ENCODE peak calls at places on chromosomes 13 and 19, in six cellular contexts. One of them, this sample, is unnamed. For H3K9me3, the result is how much of the 10 kb centered on the place peaks cover.

GRCh38 chr13:31503626-31504025 is 235.7 kb upstream of the RXFP2 start:
- DNase-seq in IMR-90: no peak
- DNase-seq in heart left ventricle: no peak
- DNase-seq in SK-N-SH: no peak
- DNase-seq in MM.1S: no peak
- DNase-seq in ascending aorta: no peak
- DNase-seq in this sample: no peak

GRCh38 chr19:56142087-56142787 is 1.1 kb downstream of the ZNF444 start:
- DNase-seq in SK-N-SH: no peak
- DNase-seq in MM.1S: no peak
- DNase-seq in ascending aorta: no peak
- DNase-seq in heart left ventricle: no peak
- DNase-seq in IMR-90: no peak
- DNase-seq in this sample: peak

GRCh38 chr19:5480427-5480836 is 25.2 kb downstream of the ZNRF4 start:
- DNase-seq in IMR-90: no peak
- DNase-seq in ascending aorta: no peak
- DNase-seq in SK-N-SH: peak
- DNase-seq in MM.1S: no peak
- DNase-seq in heart left ventricle: no peak
- DNase-seq in this sample: peak

GRCh38 chr19:50255115-50255514 is 51.7 kb downstream of the MYH14 start:
- DNase-seq in IMR-90: no peak
- DNase-seq in MM.1S: no peak
- DNase-seq in ascending aorta: no peak
- DNase-seq in SK-N-SH: peak
- DNase-seq in heart left ventricle: no peak
- DNase-seq in this sample: no peak

GRCh38 chr19:31715249-31715944 is 366.2 kb upstream of the TSHZ3 start:
- DNase-seq in IMR-90: no peak
- DNase-seq in ascending aorta: no peak
- DNase-seq in MM.1S: peak
- DNase-seq in heart left ventricle: no peak
- DNase-seq in SK-N-SH: no peak
- DNase-seq in this sample: no peak

GRCh38 chr19:34577531-34578101 is 96.1 kb downstream of the WTIP start:
- DNase-seq in heart left ventricle: no peak
- DNase-seq in ascending aorta: no peak
- DNase-seq in SK-N-SH: peak
- DNase-seq in IMR-90: no peak
- DNase-seq in MM.1S: no peak
- DNase-seq in this sample: no peak

GRCh38 chr19:47497821-47498520 is 14.0 kb upstream of the KPTN start:
- DNase-seq in SK-N-SH: no peak
- DNase-seq in heart left ventricle: no peak
- DNase-seq in ascending aorta: no peak
- DNase-seq in IMR-90: no peak
- DNase-seq in MM.1S: no peak
- DNase-seq in this sample: no peak

GRCh38 chr13:111484959-111485358 is 164.5 kb downstream of the TEX29 start:
- DNase-seq in SK-N-SH: no peak
- DNase-seq in MM.1S: no peak
- DNase-seq in heart left ventricle: no peak
- DNase-seq in IMR-90: no peak
- DNase-seq in ascending aorta: no peak
- DNase-seq in this sample: no peak

GRCh38 chr19:13860679-13861391 is 16.1 kb upstream of the NANOS3 start:
- DNase-seq in SK-N-SH: no peak
- DNase-seq in MM.1S: no peak
- DNase-seq in heart left ventricle: no peak
- DNase-seq in IMR-90: no peak
- DNase-seq in ascending aorta: no peak
- DNase-seq in this sample: no peak

GRCh38 chr19:29876414-29876813 is 64.6 kb downstream of the CCNE1 start:
- DNase-seq in ascending aorta: no peak
- DNase-seq in heart left ventricle: no peak
- DNase-seq in IMR-90: no peak
- DNase-seq in SK-N-SH: no peak
- DNase-seq in MM.1S: peak
- DNase-seq in this sample: no peak

GRCh38 chr13:20230913-20231838 is 943 bp downstream of the GJB6 start:
- DNase-seq in IMR-90: no peak
- DNase-seq in heart left ventricle: no peak
- DNase-seq in ascending aorta: no peak
- DNase-seq in SK-N-SH: no peak
- DNase-seq in MM.1S: no peak
- DNase-seq in this sample: no peak

GRCh38 chr19:5822181-5822844 is 17.2 kb downstream of the FUT6 start:
- DNase-seq in IMR-90: no peak
- DNase-seq in ascending aorta: no peak
- DNase-seq in SK-N-SH: no peak
- DNase-seq in MM.1S: no peak
- DNase-seq in heart left ventricle: no peak
- DNase-seq in this sample: no peak

GRCh38 chr13:94764576-94765321 is 52.4 kb upstream of the SOX21 start:
- DNase-seq in heart left ventricle: no peak
- DNase-seq in IMR-90: no peak
- DNase-seq in ascending aorta: no peak
- DNase-seq in MM.1S: no peak
- DNase-seq in SK-N-SH: no peak
- DNase-seq in this sample: no peak

GRCh38 chr19:43781630-43782310 is 997 bp upstream of the KCNN4 start:
- DNase-seq in ascending aorta: no peak
- DNase-seq in IMR-90: no peak
- DNase-seq in heart left ventricle: no peak
- DNase-seq in SK-N-SH: no peak
- DNase-seq in MM.1S: no peak
- DNase-seq in this sample: no peak

GRCh38 chr13:45422731-45423130 is 4.6 kb upstream of the SLC25A30 start:
- DNase-seq in IMR-90: no peak
- DNase-seq in SK-N-SH: no peak
- DNase-seq in heart left ventricle: no peak
- DNase-seq in ascending aorta: no peak
- DNase-seq in MM.1S: no peak
- DNase-seq in this sample: no peak

GRCh38 chr19:57338798-57339378 is 12.2 kb upstream of the ZNF304 start:
- DNase-seq in SK-N-SH: no peak
- DNase-seq in heart left ventricle: peak
- DNase-seq in ascending aorta: no peak
- DNase-seq in MM.1S: no peak
- DNase-seq in IMR-90: peak
- DNase-seq in this sample: no peak

GRCh38 chr13:102667023-102667422 is 27.8 kb downstream of the METTL21C start:
- DNase-seq in SK-N-SH: no peak
- DNase-seq in ascending aorta: no peak
- DNase-seq in heart left ventricle: no peak
- DNase-seq in MM.1S: no peak
- DNase-seq in IMR-90: no peak
- DNase-seq in this sample: no peak

GRCh38 chr13:102675115-102675514 is 19.7 kb downstream of the METTL21C start:
- DNase-seq in IMR-90: no peak
- DNase-seq in heart left ventricle: no peak
- DNase-seq in MM.1S: no peak
- DNase-seq in ascending aorta: no peak
- DNase-seq in SK-N-SH: no peak
- DNase-seq in this sample: no peak

GRCh38 chr13:102667911-102668310 is 26.9 kb downstream of the METTL21C start:
- DNase-seq in heart left ventricle: no peak
- DNase-seq in IMR-90: no peak
- DNase-seq in ascending aorta: no peak
- DNase-seq in SK-N-SH: no peak
- DNase-seq in MM.1S: no peak
- DNase-seq in this sample: no peak

DNA sequence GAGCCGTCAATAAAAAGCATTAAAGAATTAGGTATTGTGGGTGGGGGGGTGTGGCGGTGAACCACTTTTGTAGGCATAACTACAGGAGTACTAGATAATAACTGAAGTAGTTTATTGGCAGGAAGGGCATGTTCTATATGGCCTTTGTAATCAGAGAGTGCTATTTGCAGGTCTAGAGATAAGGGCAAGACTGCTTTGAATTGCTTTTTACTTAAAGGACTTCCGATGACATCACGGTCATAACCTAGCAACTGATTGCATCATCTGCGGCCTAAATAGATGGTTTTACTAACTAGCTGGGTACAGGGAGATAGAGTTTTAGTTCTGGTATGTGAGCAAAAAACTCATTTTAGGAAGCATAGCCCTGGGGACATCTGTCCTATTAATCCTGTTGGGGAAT is 24.7 kb downstream of the METTL21C start:
- DNase-seq in MM.1S: no peak
- DNase-seq in heart left ventricle: no peak
- DNase-seq in ascending aorta: no peak
- DNase-seq in IMR-90: no peak
- DNase-seq in SK-N-SH: no peak
- DNase-seq in this sample: no peak
- H3K9me3 ChIP-seq in MM.1S: under half
- H3K9me3 ChIP-seq in heart left ventricle: under half
- H3K9me3 ChIP-seq in ascending aorta: under half
- H3K9me3 ChIP-seq in IMR-90: under half
- H3K9me3 ChIP-seq in SK-N-SH: under half
- H3K9me3 ChIP-seq in this sample: under half

GRCh38 chr19:21460686-21461085 is 44.7 kb upstream of the ZNF429 start:
- DNase-seq in MM.1S: no peak
- DNase-seq in heart left ventricle: no peak
- DNase-seq in SK-N-SH: no peak
- DNase-seq in ascending aorta: no peak
- DNase-seq in IMR-90: no peak
- DNase-seq in this sample: no peak
- H3K9me3 ChIP-seq in MM.1S: under half
- H3K9me3 ChIP-seq in heart left ventricle: under half
- H3K9me3 ChIP-seq in SK-N-SH: under half
- H3K9me3 ChIP-seq in ascending aorta: under half
- H3K9me3 ChIP-seq in IMR-90: under half
- H3K9me3 ChIP-seq in this sample: under half

DNA sequence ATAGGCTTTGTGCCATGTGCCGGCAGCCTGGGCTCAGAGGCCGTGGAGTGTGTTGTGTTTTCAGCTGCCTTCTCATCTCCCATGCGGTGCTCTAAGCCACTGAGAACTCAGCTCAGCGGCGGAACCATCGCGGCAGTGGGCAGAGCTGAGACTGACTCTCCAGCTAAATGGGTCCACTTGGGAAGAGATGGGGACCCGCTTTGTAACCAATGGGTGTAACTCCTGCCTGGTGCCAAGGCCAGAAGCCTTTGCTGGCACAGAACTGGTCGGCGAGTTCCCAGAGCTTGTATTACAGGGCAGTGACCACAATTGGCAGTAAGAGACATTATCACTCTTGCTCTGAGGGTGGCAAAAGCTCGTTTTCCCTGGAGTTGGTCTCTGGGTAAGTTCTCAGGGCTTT is 183.0 kb downstream of the STK24 start:
- DNase-seq in SK-N-SH: no peak
- DNase-seq in MM.1S: no peak
- DNase-seq in ascending aorta: no peak
- DNase-seq in IMR-90: no peak
- DNase-seq in heart left ventricle: no peak
- DNase-seq in this sample: no peak
- H3K9me3 ChIP-seq in SK-N-SH: under half
- H3K9me3 ChIP-seq in MM.1S: under half
- H3K9me3 ChIP-seq in ascending aorta: under half
- H3K9me3 ChIP-seq in IMR-90: under half
- H3K9me3 ChIP-seq in heart left ventricle: under half
- H3K9me3 ChIP-seq in this sample: under half

GRCh38 chr19:28636706-28637105 is 576.2 kb downstream of the UQCRFS1 start:
- DNase-seq in MM.1S: no peak
- DNase-seq in ascending aorta: no peak
- DNase-seq in SK-N-SH: no peak
- DNase-seq in IMR-90: no peak
- DNase-seq in heart left ventricle: no peak
- DNase-seq in this sample: no peak

GRCh38 chr19:28641395-28641794 is 571.6 kb downstream of the UQCRFS1 start:
- DNase-seq in IMR-90: no peak
- DNase-seq in SK-N-SH: no peak
- DNase-seq in ascending aorta: no peak
- DNase-seq in heart left ventricle: no peak
- DNase-seq in MM.1S: no peak
- DNase-seq in this sample: no peak

GRCh38 chr19:28635962-28636629 is 576.9 kb downstream of the UQCRFS1 start:
- DNase-seq in SK-N-SH: no peak
- DNase-seq in IMR-90: no peak
- DNase-seq in ascending aorta: no peak
- DNase-seq in heart left ventricle: no peak
- DNase-seq in MM.1S: no peak
- DNase-seq in this sample: no peak

GRCh38 chr19:28640506-28640905 is 572.4 kb downstream of the UQCRFS1 start:
- DNase-seq in IMR-90: no peak
- DNase-seq in heart left ventricle: no peak
- DNase-seq in ascending aorta: no peak
- DNase-seq in SK-N-SH: no peak
- DNase-seq in MM.1S: no peak
- DNase-seq in this sample: no peak

DNA sequence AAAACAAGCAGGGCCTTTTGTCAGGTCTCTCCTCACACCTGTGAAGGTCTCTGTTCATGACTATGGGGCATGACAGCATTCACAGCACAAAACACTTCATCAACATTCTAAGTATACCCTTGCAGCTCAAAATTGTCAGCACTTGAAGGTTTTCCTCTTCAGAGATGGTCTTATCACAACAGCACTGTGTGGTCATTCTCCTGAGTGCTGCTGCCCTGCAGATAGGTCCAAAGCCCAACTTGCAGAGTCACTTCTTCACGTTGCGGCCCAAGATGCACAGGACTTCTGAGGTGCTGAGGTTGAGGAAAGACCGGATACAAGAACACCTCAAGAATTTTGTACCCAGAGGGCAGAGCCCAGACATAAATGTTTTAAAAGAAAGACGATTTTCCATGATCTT is 574.5 kb downstream of the UQCRFS1 start:
- DNase-seq in heart left ventricle: no peak
- DNase-seq in MM.1S: no peak
- DNase-seq in ascending aorta: no peak
- DNase-seq in IMR-90: no peak
- DNase-seq in SK-N-SH: no peak
- DNase-seq in this sample: no peak
- H3K9me3 ChIP-seq in heart left ventricle: under half
- H3K9me3 ChIP-seq in MM.1S: under half
- H3K9me3 ChIP-seq in ascending aorta: under half
- H3K9me3 ChIP-seq in IMR-90: under half
- H3K9me3 ChIP-seq in SK-N-SH: under half
- H3K9me3 ChIP-seq in this sample: under half